ENCODE peak calls at places on chromosomes 4 and X, in five cellular contexts. E is trophoblast cell, D is tibial artery, Q is prostate gland, S is testis. V is an unnamed sample. For H3K4me1 and H3K36me3, the result is how much of the 10 kb centered on the place peaks cover.

GRCh38 chr4:73704314-73705055 is 35.9 kb upstream of the CXCL8 start:
- DNase-seq in E (peak), D (peak), Q (peak), S (peak), V (no peak)

GRCh38 chr4:86685401-86685800 is 91.3 kb downstream of the PTPN13 start:
- DNase-seq in E (peak), D (no peak), Q (no peak), S (no peak), V (no peak)

GRCh38 chrX:16869393-16870094 is 618 bp downstream of the RBBP7 start:
- DNase-seq in E (peak), D (peak), Q (peak), S (peak), V (peak)

GRCh38 chr4:154332681-154333421 is 158.7 kb downstream of the DCHS2 start:
- DNase-seq in E (peak), D (peak), Q (no peak), S (peak), V (no peak)

GRCh38 chr4:26191353-26191752 is 129.5 kb upstream of the RBPJ start:
- DNase-seq in E (no peak), D (no peak), Q (no peak), S (no peak), V (no peak)

GRCh38 chr4:98938386-98938785 is 9.5 kb upstream of the EIF4E start:
- DNase-seq in E (peak), D (no peak), Q (no peak), S (no peak), V (no peak)

GRCh38 chr4:40629401-40630334 is at the start of gene RBM47:
- DNase-seq in E (peak), D (peak), Q (peak), S (peak), V (peak)

GRCh38 chr4:79851625-79852304 is 221.3 kb downstream of the ANTXR2 start:
- DNase-seq in E (no peak), D (no peak), Q (no peak), S (no peak), V (no peak)

GRCh38 chr4:134320048-134320447 is 118.5 kb upstream of the PABPC4L start:
- DNase-seq in E (no peak), D (no peak), Q (no peak), S (no peak), V (no peak)

GRCh38 chrX:129654652-129655546 is at the start of gene APLN:
- DNase-seq in E (peak), D (peak), Q (no peak), S (peak), V (peak)

GRCh38 chr4:72977936-72978485 is 91.5 kb downstream of the COX18 start:
- DNase-seq in E (no peak), D (no peak), Q (no peak), S (no peak), V (no peak)

GRCh38 chr4:118005883-118006282 is 28.4 kb upstream of the NDST3 start:
- DNase-seq in E (no peak), D (no peak), Q (no peak), S (no peak), V (no peak)

GRCh38 chr4:52192697-52193096 is 141.6 kb downstream of the SPATA18 start:
- DNase-seq in E (no peak), D (no peak), Q (no peak), S (no peak), V (no peak)

GRCh38 chr4:103786014-103786413 is 66.2 kb upstream of the TACR3 start:
- DNase-seq in E (peak), D (no peak), Q (no peak), S (peak), V (peak)

GRCh38 chrX:49932786-49933185 is 10.4 kb downstream of the CLCN5 start:
- DNase-seq in E (no peak), D (no peak), Q (no peak), S (no peak), V (no peak)

GRCh38 chr4:88743696-88744095 is 46.1 kb upstream of the NAP1L5 start:
- DNase-seq in E (peak), D (no peak), Q (no peak), S (no peak), V (no peak)

GRCh38 chrX:23756165-23756564 is 13.1 kb upstream of the ACOT9 start:
- DNase-seq in E (peak), D (peak), Q (peak), S (peak), V (peak)

GRCh38 chrX:110806145-110806544 is 10.5 kb upstream of the CHRDL1 start:
- DNase-seq in E (no peak), D (no peak), Q (no peak), S (no peak), V (no peak)

GRCh38 chr4:47836655-47837581 is 949 bp downstream of the CORIN start:
- DNase-seq in E (peak), D (peak), Q (peak), S (peak), V (peak)

GRCh38 chrX:13607356-13607995 is 38.1 kb downstream of the EGFL6 start:
- DNase-seq in E (no peak), D (no peak), Q (no peak), S (no peak), V (no peak)

GRCh38 chr4:69518543-69519198 is 23.0 kb upstream of the UGT2B4 start:
- DNase-seq in E (no peak), D (no peak), Q (no peak), S (no peak), V (no peak)

GRCh38 chr4:14880805-14881204 is 121.5 kb upstream of the CPEB2 start:
- DNase-seq in E (no peak), D (no peak), Q (no peak), S (no peak), V (no peak)

GRCh38 chr4:123127218-123127617 is 204.8 kb upstream of the NUDT6 start:
- DNase-seq in E (peak), D (no peak), Q (no peak), S (no peak), V (no peak)

GRCh38 chrX:148612431-148612830 is 112.0 kb downstream of the AFF2 start:
- DNase-seq in E (no peak), D (no peak), Q (no peak), S (no peak), V (no peak)

GRCh38 chrX:36684053-36684452 is 324.1 kb upstream of the FAM47C start:
- DNase-seq in E (no peak), D (no peak), Q (no peak), S (no peak), V (no peak)

GRCh38 chrX:25531096-25531495 is 515.3 kb upstream of the ARX start:
- DNase-seq in E (no peak), D (peak), Q (no peak), S (peak), V (no peak)

GRCh38 chr4:16224669-16225068 is 1.6 kb downstream of the TAPT1 start:
- DNase-seq in E (no peak), D (no peak), Q (no peak), S (no peak), V (no peak)

GRCh38 chr4:16225681-16225995 is 633 bp downstream of the TAPT1 start:
- DNase-seq in E (no peak), D (no peak), Q (no peak), S (no peak), V (no peak)

GRCh38 chr4:16224264-16224663 is 2.0 kb downstream of the TAPT1 start:
- DNase-seq in E (peak), D (no peak), Q (no peak), S (peak), V (no peak)

GRCh38 chr4:16225996-16226815 is at the start of gene TAPT1:
- DNase-seq in E (peak), D (peak), Q (peak), S (peak), V (peak)

GRCh38 chr4:16225139-16225538 is 1.1 kb downstream of the TAPT1 start:
- DNase-seq in E (peak), D (no peak), Q (no peak), S (no peak), V (no peak)
- H3K4me1 ChIP-seq in E (under half), D (under half), Q (under half), S (under half), V (under half)

GRCh38 chr4:184807797-184808718 is 17.7 kb downstream of the ACSL1 start:
- DNase-seq in E (no peak), D (no peak), Q (no peak), S (peak), V (peak)

GRCh38 chr4:184806246-184806550 is 19.6 kb downstream of the ACSL1 start:
- DNase-seq in E (no peak), D (no peak), Q (no peak), S (no peak), V (no peak)

GRCh38 chr4:184807261-184807660 is 18.5 kb downstream of the ACSL1 start:
- DNase-seq in E (no peak), D (no peak), Q (peak), S (no peak), V (no peak)

GRCh38 chr4:184805462-184806245 is 20.1 kb downstream of the ACSL1 start:
- DNase-seq in E (no peak), D (no peak), Q (peak), S (no peak), V (no peak)

GRCh38 chr4:184806711-184807110 is 19.1 kb downstream of the ACSL1 start:
- DNase-seq in E (no peak), D (no peak), Q (no peak), S (no peak), V (no peak)
- H3K4me3 ChIP-seq in E (no peak), D (no peak), Q (no peak), S (no peak), V (no peak)

GRCh38 chr4:2689114-2689513 is 67.0 kb downstream of the TNIP2 start:
- DNase-seq in E (no peak), D (no peak), Q (no peak), S (no peak), V (no peak)

GRCh38 chr4:2689825-2690700 is 66.1 kb downstream of the TNIP2 start:
- DNase-seq in E (no peak), D (peak), Q (no peak), S (no peak), V (no peak)

GRCh38 chr4:2686379-2687265 is 69.5 kb downstream of the TNIP2 start:
- DNase-seq in E (no peak), D (no peak), Q (no peak), S (no peak), V (no peak)

GRCh38 chr4:2688697-2689096 is 67.4 kb downstream of the TNIP2 start:
- DNase-seq in E (no peak), D (no peak), Q (no peak), S (no peak), V (no peak)

DNA sequence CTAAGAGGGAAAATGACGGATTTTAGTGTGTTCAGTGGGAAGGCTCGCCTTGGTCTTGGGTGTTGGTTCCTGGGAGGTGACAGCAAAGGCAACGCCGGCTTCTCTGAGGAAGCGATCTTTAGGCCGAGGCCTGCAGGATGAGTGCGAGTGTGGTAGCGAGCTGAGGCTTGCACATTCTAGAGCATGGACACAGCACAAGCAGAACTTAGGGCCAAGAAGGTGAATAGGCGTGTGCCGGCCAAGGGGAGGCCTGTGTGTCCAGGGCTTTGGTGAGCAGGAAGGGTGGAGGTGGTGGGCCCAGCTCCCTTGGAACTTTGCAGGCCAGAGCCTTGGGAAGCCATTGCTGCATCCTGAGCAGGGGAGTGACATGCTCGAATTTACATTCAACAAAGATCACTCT is 67.9 kb downstream of the TNIP2 start:
- DNase-seq in E (no peak), D (no peak), Q (no peak), S (no peak), V (no peak)
- H3K36me3 ChIP-seq in E (under half), D (half or more), Q (under half), S (under half), V (half or more)

GRCh38 chr4:6319530-6320150 is 50.0 kb downstream of the WFS1 start:
- DNase-seq in E (no peak), D (no peak), Q (no peak), S (no peak), V (no peak)
- H3K4me1 ChIP-seq in E (under half), D (under half), Q (under half), S (under half), V (under half)

DNA sequence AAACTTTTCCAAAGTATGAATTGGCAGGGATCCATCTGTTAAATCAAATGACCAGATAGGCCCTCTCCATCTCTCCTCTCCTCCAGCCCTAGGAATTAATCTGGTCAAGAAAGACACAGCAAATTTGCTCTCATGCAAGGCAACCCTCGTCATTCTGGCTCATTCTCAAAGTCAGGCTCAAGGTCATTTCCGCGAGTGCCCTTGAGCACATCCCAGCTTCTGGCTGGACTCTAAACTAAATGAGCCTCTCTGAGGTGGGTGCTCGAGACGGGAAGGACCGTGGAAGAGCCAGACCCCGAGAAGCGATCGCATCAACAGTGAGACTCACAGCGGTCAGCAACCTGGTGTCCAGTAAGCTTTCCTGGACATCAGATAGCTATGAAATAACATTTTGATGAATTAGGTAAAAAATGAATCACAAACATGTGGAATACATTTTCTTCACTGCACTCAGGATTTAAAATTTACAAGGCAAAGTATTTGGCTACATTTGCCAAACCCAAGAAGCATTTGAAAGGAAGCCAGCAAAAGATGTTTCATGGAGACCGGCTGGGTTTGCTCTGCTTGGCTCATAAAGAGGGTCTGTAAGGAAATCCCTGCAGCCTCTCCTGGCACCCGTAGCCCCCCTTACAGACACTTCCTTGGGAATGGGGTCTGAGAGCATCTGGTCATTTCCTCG is 121.0 kb downstream of the ENPP6 start:
- DNase-seq in E (no peak), D (no peak), Q (no peak), S (peak), V (no peak)
- H3K4me3 ChIP-seq in E (no peak), D (peak), Q (peak), S (peak), V (no peak)

GRCh38 chr4:2825740-2826139 is 17.9 kb upstream of the ADD1 start:
- DNase-seq in E (no peak), D (peak), Q (no peak), S (no peak), V (no peak)
- H3K36me3 ChIP-seq in E (half or more), D (under half), Q (under half), S (under half), V (under half)

DNA sequence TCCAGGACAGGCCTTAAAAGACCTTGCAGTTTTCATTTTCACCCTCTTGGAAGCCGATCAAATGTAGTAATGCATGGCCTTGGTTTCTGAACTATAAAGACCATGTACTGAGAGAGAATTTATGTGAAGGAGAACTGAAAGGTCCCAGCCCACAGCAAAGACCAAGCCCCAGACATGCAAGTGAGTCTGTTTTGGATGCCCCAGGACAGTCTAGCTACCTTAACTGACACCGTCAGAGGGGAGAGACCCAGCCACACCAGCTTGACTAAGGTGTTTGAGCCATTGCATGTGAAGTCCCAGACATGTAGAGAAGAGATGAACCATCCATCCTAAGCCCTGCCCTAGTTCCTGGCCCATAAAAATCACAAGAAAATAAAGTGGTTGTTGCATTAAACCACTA is 316.8 kb upstream of the GATB start:
- DNase-seq in E (no peak), D (no peak), Q (no peak), S (no peak), V (no peak)
- H3K4me1 ChIP-seq in E (under half), D (under half), Q (under half), S (under half), V (under half)

GRCh38 chr4:124415206-124415605 is 297.3 kb downstream of the ANKRD50 start:
- DNase-seq in E (no peak), D (no peak), Q (no peak), S (no peak), V (no peak)
- H3K4me3 ChIP-seq in E (no peak), D (no peak), Q (no peak), S (no peak), V (no peak)

GRCh38 chrX:47248576-47248975 is 15.8 kb downstream of the USP11 start:
- DNase-seq in E (no peak), D (no peak), Q (no peak), S (no peak), V (no peak)
- H3K36me3 ChIP-seq in E (under half), D (under half), Q (under half), S (under half), V (under half)

GRCh38 chrX:21996872-21997271 is 35.3 kb upstream of the PHEX start:
- DNase-seq in E (no peak), D (peak), Q (no peak), S (no peak), V (no peak)

GRCh38 chrX:21993265-21993664 is 38.9 kb upstream of the PHEX start:
- DNase-seq in E (no peak), D (peak), Q (no peak), S (peak), V (no peak)

GRCh38 chrX:21998037-21998436 is 34.1 kb upstream of the PHEX start:
- DNase-seq in E (no peak), D (no peak), Q (no peak), S (no peak), V (no peak)
- H3K4me1 ChIP-seq in E (under half), D (under half), Q (under half), S (under half), V (under half)

V was measured in HAP-1.